ENCODE peak calls at places on chromosome 16, in six cellular contexts. S is neural progenitor cell, W is mucosa of descending colon, I is lower leg skin, V is AG09309, B is A549. N is an unnamed sample.

GRCh38 chr16:19613834-19614233 is 58.3 kb downstream of the VPS35L start:
- DNase-seq in S (no peak), W (no peak), I (no peak), V (no peak), B (no peak), N (no peak)

GRCh38 chr16:1082266-1082951 is 9.9 kb downstream of the SSTR5 start:
- DNase-seq in S (no peak), W (no peak), I (no peak), V (no peak), B (no peak), N (no peak)

GRCh38 chr16:71526111-71526998 is at the start of gene CHST4:
- DNase-seq in S (peak; percentile 68), W (no peak), I (no peak), V (peak; percentile 7), B (peak; percentile 16), N (no peak)

GRCh38 chr16:86221085-86221484 is 289.2 kb upstream of the FOXF1 start:
- DNase-seq in S (no peak), W (no peak), I (no peak), V (peak; percentile 17), B (no peak), N (no peak)

GRCh38 chr16:8537691-8538342 is 52.5 kb downstream of the TMEM114 start:
- DNase-seq in S (no peak), W (no peak), I (no peak), V (no peak), B (no peak), N (no peak)

GRCh38 chr16:22623351-22623781 is 112.7 kb downstream of the NPIPB5 start:
- DNase-seq in S (no peak), W (no peak), I (no peak), V (peak; percentile 11), B (no peak), N (no peak)

GRCh38 chr16:80720759-80721470 is 83.5 kb downstream of the CDYL2 start:
- DNase-seq in S (no peak), W (no peak), I (no peak), V (no peak), B (no peak), N (no peak)

GRCh38 chr16:4904108-4904941 is 32.6 kb downstream of the PPL start:
- DNase-seq in S (no peak), W (no peak), I (no peak), V (no peak), B (no peak), N (no peak)

GRCh38 chr16:52861614-52862022 is 191.1 kb downstream of the CHD9NB start:
- DNase-seq in S (peak; percentile 61), W (no peak), I (no peak), V (no peak), B (no peak), N (no peak)

GRCh38 chr16:6375471-6376075 is 957.1 kb upstream of the RBFOX1 start:
- DNase-seq in S (no peak), W (no peak), I (no peak), V (no peak), B (no peak), N (no peak)

GRCh38 chr16:1871974-1872635 is at the start of gene MEIOB:
- DNase-seq in S (peak; percentile 87), W (no peak), I (no peak), V (no peak), B (peak; percentile 46), N (no peak)

GRCh38 chr16:17312100-17312732 is 158.5 kb downstream of the XYLT1 start:
- DNase-seq in S (no peak), W (peak; percentile 88), I (no peak), V (no peak), B (no peak), N (no peak)

GRCh38 chr16:84729716-84730320 is 30.0 kb downstream of the USP10 start:
- DNase-seq in S (no peak), W (no peak), I (no peak), V (no peak), B (no peak), N (no peak)

GRCh38 chr16:70520612-70521297 is 2.6 kb downstream of the COG4 start:
- DNase-seq in S (no peak), W (no peak), I (no peak), V (peak; percentile 60), B (no peak), N (no peak)

GRCh38 chr16:12132290-12132689 is 155.8 kb downstream of the SNX29 start:
- DNase-seq in S (no peak), W (no peak), I (no peak), V (peak; percentile 13), B (no peak), N (no peak)

GRCh38 chr16:1333149-1333812 is at the start of gene BAIAP3:
- DNase-seq in S (peak; percentile 77), W (no peak), I (no peak), V (no peak), B (peak; percentile 46), N (no peak)

GRCh38 chr16:1331712-1332617 is 1.5 kb upstream of the BAIAP3 start:
- DNase-seq in S (peak; percentile 85), W (peak; percentile 86), I (no peak), V (no peak), B (peak; percentile 94), N (peak; percentile 41)

GRCh38 chr16:56450275-56450889 is 750 bp downstream of the NUDT21 start:
- DNase-seq in S (peak; percentile 34), W (no peak), I (no peak), V (no peak), B (no peak), N (no peak)

GRCh38 chr16:47162670-47163420 is 19.1 kb upstream of the NETO2 start:
- DNase-seq in S (no peak), W (no peak), I (no peak), V (no peak), B (no peak), N (no peak)
- TF ChIP-seq CTCF in S (no peak), W (no peak), I (no peak), V (no peak), B (no peak), N (no peak)

GRCh38 chr16:77789085-77789611 is 784 bp downstream of the VAT1L start:
- DNase-seq in S (peak; percentile 44), W (no peak), I (no peak), V (no peak), B (no peak), N (no peak)
- H3K4me3 ChIP-seq in S (peak overlapping the region; percentile 90), W (no peak overlapping the region), I (no peak overlapping the region), V (peak overlapping the region; percentile 65), B (peak overlapping the region; percentile 45), N (no peak overlapping the region)

GRCh38 chr16:66342294-66342900 is 24.1 kb upstream of the CDH5 start:
- DNase-seq in S (peak; percentile 79), W (no peak), I (no peak), V (no peak), B (peak; percentile 68), N (no peak)
- TF ChIP-seq CTCF in S (peak; percentile 86), W (peak; percentile 17), I (no peak), V (peak; percentile 75), B (peak; percentile 65), N (peak; percentile 65)

GRCh38 chr16:75108792-75109731 is 7.5 kb downstream of the LDHD start:
- DNase-seq in S (no peak), W (peak; percentile 87), I (peak; percentile 76), V (peak; percentile 67), B (peak; percentile 46), N (peak; percentile 79)

GRCh38 chr16:75112281-75113045 is 4.1 kb downstream of the LDHD start:
- DNase-seq in S (no peak), W (peak; percentile 56), I (no peak), V (no peak), B (no peak), N (no peak)

GRCh38 chr16:75111514-75112280 is 4.9 kb downstream of the LDHD start:
- DNase-seq in S (no peak), W (peak; percentile 50), I (no peak), V (no peak), B (no peak), N (no peak)

GRCh38 chr16:75109732-75110243 is 6.8 kb downstream of the LDHD start:
- DNase-seq in S (no peak), W (peak; percentile 85), I (no peak), V (no peak), B (no peak), N (no peak)

DNA sequence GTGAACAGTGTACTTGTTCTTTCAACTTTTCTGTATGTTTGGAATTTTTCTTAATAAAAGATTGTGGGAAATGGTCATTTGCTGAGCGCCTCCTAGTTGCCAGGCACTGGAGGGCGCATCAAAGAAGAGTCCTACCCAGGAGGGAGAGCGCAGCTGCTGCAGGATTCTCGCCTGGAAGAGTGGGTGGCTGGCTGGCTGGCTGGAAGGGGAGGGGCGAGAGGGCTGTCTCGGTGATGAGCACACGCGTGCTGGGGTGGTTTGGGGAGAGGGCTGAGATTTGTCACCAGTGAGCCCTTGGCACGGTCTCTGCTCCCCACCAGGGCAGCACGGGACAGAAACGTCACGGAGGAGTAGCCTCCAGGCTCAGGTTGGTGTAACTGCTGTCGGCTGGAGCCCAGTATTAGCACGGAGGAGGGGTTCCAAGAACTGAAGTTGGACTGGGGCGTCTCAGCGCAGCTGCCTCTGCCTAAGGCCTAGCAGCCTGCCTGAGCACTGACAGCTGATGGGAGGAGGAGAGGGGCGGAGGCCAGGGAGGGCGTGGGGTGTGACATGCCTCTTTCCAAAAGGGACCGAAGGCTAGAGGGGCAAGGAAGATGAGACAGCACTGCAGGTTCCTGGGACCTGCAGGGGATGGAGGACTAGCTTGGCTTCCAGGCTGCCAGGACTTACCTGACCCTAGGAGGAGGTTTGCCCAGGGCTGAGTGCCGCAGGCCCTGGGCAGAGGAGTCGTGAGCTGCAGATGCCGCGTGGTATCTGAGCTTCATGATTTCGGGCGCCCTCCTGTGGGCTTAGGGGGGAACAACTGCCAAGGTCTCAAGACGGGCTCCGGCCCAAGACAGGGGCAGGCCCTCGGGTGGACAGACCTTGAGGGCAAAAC is 5.7 kb downstream of the LDHD start:
- DNase-seq in S (peak; percentile 95), W (peak; percentile 90), I (peak; percentile 89), V (peak; percentile 52), B (peak; percentile 87), N (peak; percentile 67)
- H3K4me3 ChIP-seq in S (no peak overlapping the region), W (no peak overlapping the region), I (no peak overlapping the region), V (peak overlapping the region; percentile 19), B (peak overlapping the region; percentile 22), N (no peak overlapping the region)

DNA sequence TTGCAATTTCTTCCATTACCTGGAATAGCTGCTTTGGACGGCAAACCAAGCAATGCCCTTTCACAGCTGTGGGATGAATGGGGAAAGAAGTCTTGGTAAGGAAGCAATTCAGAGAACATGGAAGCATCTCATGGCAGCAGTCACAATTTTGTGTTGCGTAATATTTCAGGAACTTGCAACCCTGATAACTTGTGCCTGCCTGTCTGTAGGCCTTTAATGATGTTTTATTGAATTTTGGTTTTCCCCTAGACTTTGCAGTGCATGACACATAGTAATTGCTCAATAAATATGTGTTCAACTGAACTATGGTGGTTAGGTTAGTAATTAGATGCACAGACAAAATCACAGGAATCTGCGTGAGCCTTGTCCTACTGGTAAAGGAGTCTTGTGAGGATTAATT is 439.5 kb downstream of the WWOX start:
- DNase-seq in S (no peak), W (no peak), I (no peak), V (no peak), B (no peak), N (no peak)
- TF ChIP-seq CTCF in S (no peak), W (no peak), I (no peak), V (no peak), B (no peak), N (no peak)

DNA sequence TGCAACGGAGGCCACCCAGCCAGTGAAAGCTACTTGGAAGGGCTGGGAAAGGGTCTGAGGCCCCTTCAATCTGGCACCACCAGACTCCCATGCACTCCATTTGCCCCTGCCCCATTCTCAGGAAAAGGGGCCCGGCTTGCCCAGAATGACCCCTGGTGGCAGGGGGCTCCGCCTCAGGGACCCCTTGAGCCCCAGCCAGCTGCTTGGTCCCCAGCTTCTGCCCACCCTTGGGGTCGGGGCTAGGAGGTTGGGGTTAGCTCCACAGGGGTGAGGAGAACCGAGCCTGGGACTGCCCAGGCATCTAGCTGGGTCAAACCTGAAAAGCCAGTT is 1.3 kb downstream of the RHBDF1 start:
- DNase-seq in S (no peak), W (no peak), I (no peak), V (no peak), B (no peak), N (no peak)
- H3K4me3 ChIP-seq in S (peak overlapping the region; percentile 60), W (no peak overlapping the region), I (no peak overlapping the region), V (peak overlapping the region; percentile 87), B (peak overlapping the region; percentile 86), N (peak overlapping the region; percentile 76)